ENCODE peak calls at places on chromosomes 11 and 22, in four cellular contexts. X is K562, R is SK-N-SH, I is HepG2. T is an unnamed sample.

GRCh38 chr11:109405671-109406070 is 16.3 kb upstream of the C11orf87 start:
- DNase-seq in X (no peak), R (no peak), I (no peak), T (no peak)

GRCh38 chr22:27152033-27152432 is 494.6 kb downstream of the MIAT start:
- DNase-seq in X (no peak), R (no peak), I (no peak), T (no peak)

GRCh38 chr11:118530180-118530682 is 761 bp upstream of the TMEM25 start:
- DNase-seq in X (no peak), R (no peak), I (no peak), T (no peak)

GRCh38 chr11:123409886-123410549 is 20.1 kb upstream of the GRAMD1B start:
- DNase-seq in X (no peak), R (peak; percentile 49), I (no peak), T (no peak)

GRCh38 chr11:4766420-4767043 is 3.2 kb downstream of the OR51F1 start:
- DNase-seq in X (no peak), R (no peak), I (no peak), T (no peak)

GRCh38 chr11:119356349-119357031 is 10.0 kb upstream of the MFRP start:
- DNase-seq in X (peak; percentile 89), R (peak; percentile 95), I (no peak), T (no peak)

GRCh38 chr11:834371-835316 is 1.9 kb downstream of the CD151 start:
- DNase-seq in X (no peak), R (no peak), I (no peak), T (no peak)

GRCh38 chr22:48755332-48755949 is 1072.2 kb downstream of the BRD1 start:
- DNase-seq in X (no peak), R (no peak), I (no peak), T (no peak)

GRCh38 chr11:126637800-126638175 is 282.3 kb downstream of the ST3GAL4 start:
- DNase-seq in X (no peak), R (no peak), I (no peak), T (no peak)

GRCh38 chr22:19806213-19807160 is 45.9 kb downstream of the TBX1 start:
- DNase-seq in X (peak; percentile 91), R (peak; percentile 30), I (no peak), T (no peak)

GRCh38 chr11:41486436-41486835 is 27.0 kb upstream of the LRRC4C start:
- DNase-seq in X (no peak), R (no peak), I (no peak), T (no peak)

GRCh38 chr22:37582526-37582925 is 2.6 kb upstream of the LGALS2 start:
- DNase-seq in X (no peak), R (no peak), I (no peak), T (no peak)

GRCh38 chr11:54927704-54928103 is 221.1 kb downstream of the OR4A5 start:
- DNase-seq in X (no peak), R (no peak), I (no peak), T (no peak)

GRCh38 chr22:36334838-36335603 is 52.7 kb downstream of the MYH9 start:
- DNase-seq in X (peak; percentile 30), R (no peak), I (no peak), T (no peak)

GRCh38 chr11:63667993-63668392 is 3.2 kb downstream of the ATL3 start:
- DNase-seq in X (no peak), R (no peak), I (no peak), T (no peak)

GRCh38 chr11:129458756-129459535 is 83.3 kb downstream of the BARX2 start:
- DNase-seq in X (no peak), R (no peak), I (no peak), T (no peak)

GRCh38 chr11:32418836-32419235 is 16.5 kb downstream of the WT1 start:
- DNase-seq in X (no peak), R (no peak), I (no peak), T (no peak)

GRCh38 chr11:77547863-77548551 is 41.7 kb upstream of the AQP11 start:
- DNase-seq in X (peak; percentile 70), R (peak; percentile 50), I (peak; percentile 56), T (peak; percentile 38)

GRCh38 chr11:113994077-113994954 is 19.4 kb downstream of the HTR3A start:
- DNase-seq in X (peak; percentile 40), R (peak; percentile 71), I (no peak), T (no peak)

GRCh38 chr22:26942301-26942927 is 285.0 kb downstream of the MIAT start:
- DNase-seq in X (no peak), R (peak; percentile 65), I (no peak), T (no peak)

GRCh38 chr22:17634696-17635095 is 3.9 kb upstream of the BCL2L13 start:
- DNase-seq in X (peak; percentile 49), R (no peak), I (no peak), T (no peak)

GRCh38 chr11:121194731-121195596 is 93.9 kb downstream of the TECTA start:
- DNase-seq in X (peak; percentile 76), R (peak; percentile 69), I (peak; percentile 59), T (peak; percentile 31)

GRCh38 chr11:87368876-87369480 is 331.2 kb downstream of the TMEM135 start:
- DNase-seq in X (no peak), R (no peak), I (no peak), T (no peak)

GRCh38 chr11:19561011-19561410 is 151.6 kb upstream of the NAV2 start:
- DNase-seq in X (no peak), R (no peak), I (no peak), T (no peak)

DNA sequence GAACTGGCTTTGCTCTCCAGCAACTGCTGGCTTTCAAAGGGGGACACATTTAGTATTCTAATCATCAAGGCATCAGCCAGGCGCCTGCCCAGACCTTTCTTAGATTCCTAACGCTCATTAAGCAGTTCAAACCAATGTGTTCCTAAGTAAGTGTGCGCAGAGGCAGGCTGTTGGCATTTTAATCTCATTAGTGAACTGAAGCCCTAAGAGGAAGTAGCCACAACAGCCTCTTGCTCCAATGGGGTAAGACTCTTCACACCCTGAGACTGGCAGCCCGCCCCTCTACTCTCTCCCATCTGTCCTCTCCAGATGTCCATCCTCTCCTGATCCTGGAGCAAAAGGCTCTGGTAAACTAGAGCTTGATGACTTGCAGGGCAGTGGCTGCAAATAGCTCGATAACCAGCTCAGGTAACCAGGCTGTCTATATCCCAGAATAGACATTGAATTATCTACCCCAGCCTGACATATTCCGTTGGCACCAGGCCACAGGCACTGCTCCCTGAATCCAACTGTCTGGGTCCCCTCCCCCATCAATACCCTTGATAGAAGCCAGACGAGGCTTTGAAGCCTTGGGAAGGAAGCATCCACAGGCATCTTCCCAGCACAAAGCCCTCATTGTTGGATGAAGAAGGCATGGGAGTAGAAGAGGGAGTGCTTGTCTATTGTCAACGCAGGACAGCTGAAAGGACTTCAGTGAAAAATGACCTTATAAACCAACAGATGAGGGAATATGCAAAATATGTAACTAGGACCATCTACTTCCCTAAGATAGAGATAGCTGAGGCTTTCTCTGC is 321.1 kb downstream of the TENM4 start:
- DNase-seq in X (no peak), R (peak; percentile 60), I (no peak), T (no peak)
- TF ChIP-seq NFIC in X (no peak), R (peak; percentile 93), I (no peak), T (no peak)

GRCh38 chr22:44597616-44598015 is 99.6 kb upstream of the RTL6 start:
- DNase-seq in X (no peak), R (peak; percentile 87), I (no peak), T (no peak)
- TF ChIP-seq NFIC in X (no peak), R (no peak), I (no peak), T (no peak)

DNA sequence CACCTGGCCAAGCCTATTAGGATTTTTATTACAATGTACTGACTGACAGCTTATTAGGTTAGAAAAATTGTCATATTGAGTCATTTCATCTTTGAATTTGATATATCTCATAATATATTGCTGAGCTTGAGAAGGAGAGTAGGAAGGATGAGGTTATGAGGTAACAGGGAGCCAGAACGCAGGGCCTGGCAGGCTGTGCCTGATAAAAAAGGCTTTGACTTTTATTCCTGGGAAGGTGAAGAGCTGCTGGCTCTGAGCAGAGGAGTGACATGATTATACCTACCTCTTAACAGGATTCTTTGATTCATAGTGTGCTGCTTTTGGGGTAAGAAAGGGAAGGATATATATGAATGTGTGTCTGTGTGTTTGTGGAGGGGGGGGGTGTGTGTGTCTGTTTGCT is 70.9 kb downstream of the SFI1 start:
- DNase-seq in X (no peak), R (no peak), I (no peak), T (no peak)
- TF ChIP-seq NFIC in X (no peak), R (no peak), I (no peak), T (no peak)

GRCh38 chr11:66614073-66614472 is 2.4 kb upstream of the RBM14 start:
- DNase-seq in X (no peak), R (no peak), I (no peak), T (no peak)

GRCh38 chr11:66624450-66624849 is 8.0 kb downstream of the RBM14 start:
- DNase-seq in X (no peak), R (no peak), I (no peak), T (no peak)

GRCh38 chr11:66617148-66617814 is 851 bp downstream of the RBM14 start:
- DNase-seq in X (no peak), R (no peak), I (no peak), T (no peak)

GRCh38 chr11:66616379-66617147 is at the start of gene RBM14:
- DNase-seq in X (peak; percentile 100), R (peak; percentile 99), I (peak; percentile 99), T (peak; percentile 97)

DNA sequence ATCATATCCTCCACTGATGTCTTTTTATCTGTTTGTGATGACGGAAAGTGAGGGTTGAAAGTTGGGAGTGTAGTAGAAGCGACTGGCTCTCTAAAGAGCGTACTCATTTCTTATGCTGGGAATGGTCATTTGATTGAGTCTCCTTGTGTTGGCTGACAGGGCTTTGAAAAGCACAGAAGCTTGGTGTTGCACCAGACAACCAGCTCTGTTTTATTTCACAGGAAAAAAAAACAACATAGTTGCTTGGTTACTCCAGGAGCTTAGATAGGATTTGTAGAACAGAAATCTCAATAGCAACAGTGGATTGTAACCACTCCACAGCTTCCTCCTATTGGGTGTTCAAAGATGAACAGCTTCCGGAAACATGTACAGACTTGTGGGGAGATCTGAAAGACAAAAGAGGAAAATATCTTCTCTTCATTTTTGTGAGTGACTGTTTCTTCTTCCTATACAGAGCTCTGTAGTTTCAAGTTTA is 2.7 kb downstream of the RBM14 start:
- DNase-seq in X (no peak), R (no peak), I (no peak), T (no peak)
- TF ChIP-seq NFIC in X (no peak), R (no peak), I (no peak), T (no peak)

GRCh38 chr22:29208879-29209623 is 3.4 kb downstream of the EMID1 start:
- DNase-seq in X (no peak), R (peak; percentile 66), I (no peak), T (peak; percentile 25)
- TF ChIP-seq NFIC in X (no peak), R (no peak), I (no peak), T (no peak)

GRCh38 chr11:57318178-57318577 is 6.6 kb downstream of the TNKS1BP1 start:
- DNase-seq in X (no peak), R (no peak), I (no peak), T (no peak)
- TF ChIP-seq NFIC in X (no peak), R (no peak), I (no peak), T (no peak)

GRCh38 chr22:25110596-25110845 is 89.1 kb upstream of the CRYBB3 start:
- DNase-seq in X (no peak), R (no peak), I (no peak), T (no peak)

GRCh38 chr22:25109878-25110595 is 89.6 kb upstream of the CRYBB3 start:
- DNase-seq in X (no peak), R (no peak), I (peak; percentile 93), T (no peak)

GRCh38 chr22:25111579-25112517 is 87.8 kb upstream of the CRYBB3 start:
- DNase-seq in X (no peak), R (peak; percentile 51), I (no peak), T (no peak)

GRCh38 chr22:25112538-25113253 is 87.0 kb upstream of the CRYBB3 start:
- DNase-seq in X (no peak), R (no peak), I (peak; percentile 33), T (no peak)

GRCh38 chr22:25110846-25111578 is 88.6 kb upstream of the CRYBB3 start:
- DNase-seq in X (peak; percentile 40), R (peak; percentile 86), I (peak; percentile 91), T (peak; percentile 26)
- TF ChIP-seq NFIC in X (no peak), R (no peak), I (no peak), T (no peak)

GRCh38 chr11:95720219-95720618 is 69.4 kb downstream of the FAM76B start:
- DNase-seq in X (no peak), R (no peak), I (no peak), T (no peak)
- TF ChIP-seq NFIC in X (no peak), R (no peak), I (no peak), T (no peak)

T was measured in GM12878.